ENCODE peak calls at places on chromosomes 3 and 15, in eight cellular contexts. F is IMR-90, A is ovary, X is endothelial cell of umbilical vein, W is adrenal gland, G is body of pancreas, J is transverse colon, Q is esophagus squamous epithelium. Z is an unnamed sample.
A peak's percentile ranks its signal among the peaks of the same experiment; 100 is the strongest.

GRCh38 chr3:96833301-96833700 is 18.9 kb downstream of the EPHA6 start:
- DNase-seq in J (no peak), F (no peak), Q (no peak), A (no peak), G (no peak), W (no peak), X (no peak), Z (no peak)

GRCh38 chr15:53978248-53978906 is at the start of gene UNC13C:
- DNase-seq in G (peak; percentile 18), X (no peak), W (peak; percentile 7), Q (no peak), J (peak; percentile 7), F (no peak), A (no peak), Z (peak; percentile 39)

GRCh38 chr3:86976206-86976605 is 14.7 kb downstream of the VGLL3 start:
- DNase-seq in A (no peak), Q (no peak), W (no peak), X (no peak), J (no peak), F (no peak), G (no peak), Z (no peak)

GRCh38 chr3:188174309-188175044 is 20.5 kb downstream of the LPP start:
- DNase-seq in F (no peak), Q (no peak), W (no peak), J (no peak), G (no peak), X (no peak), A (no peak), Z (no peak)

GRCh38 chr3:121995190-121996137 is 26.6 kb downstream of the ILDR1 start:
- DNase-seq in G (peak; percentile 86), W (peak; percentile 46), X (peak; percentile 74), F (peak; percentile 75), A (no peak), J (peak; percentile 78), Q (peak; percentile 10), Z (peak; percentile 37)

GRCh38 chr15:96362759-96363678 is 32.5 kb downstream of the NR2F2 start:
- DNase-seq in Q (no peak), W (no peak), A (no peak), G (no peak), X (no peak), F (no peak), J (no peak), Z (no peak)

GRCh38 chr3:99644741-99645140 is 6.3 kb downstream of the COL8A1 start:
- DNase-seq in Q (no peak), J (no peak), X (no peak), A (no peak), W (no peak), G (no peak), F (no peak), Z (no peak)

GRCh38 chr3:13419356-13420050 is 619 bp downstream of the NUP210 start:
- DNase-seq in Q (no peak), A (no peak), F (no peak), J (peak; percentile 41), X (no peak), G (peak; percentile 60), W (peak; percentile 43), Z (no peak)

GRCh38 chr3:158743664-158744566 is 11.7 kb upstream of the RARRES1 start:
- DNase-seq in X (no peak), G (no peak), Q (no peak), F (no peak), W (no peak), J (peak; percentile 42), A (no peak), Z (no peak)

GRCh38 chr3:45095916-45096526 is 50.2 kb downstream of the CDCP1 start:
- DNase-seq in F (no peak), W (peak; percentile 17), J (no peak), X (no peak), Q (no peak), G (peak; percentile 37), A (no peak), Z (no peak)

GRCh38 chr3:33858131-33858530 is 59.7 kb downstream of the PDCD6IP start:
- DNase-seq in J (no peak), G (no peak), A (no peak), Q (no peak), W (no peak), X (no peak), F (no peak), Z (no peak)

GRCh38 chr15:66846811-66847210 is 144.8 kb downstream of the SMAD6 start:
- DNase-seq in A (no peak), G (no peak), Q (no peak), J (no peak), W (no peak), F (no peak), X (no peak), Z (no peak)

GRCh38 chr15:95470997-95471692 is 859.4 kb upstream of the NR2F2 start:
- DNase-seq in Q (no peak), W (peak; percentile 36), G (peak; percentile 21), J (no peak), A (peak; percentile 67), X (peak; percentile 74), F (peak; percentile 6), Z (no peak)

GRCh38 chr3:161423911-161424522 is 52.7 kb upstream of the SPTSSB start:
- DNase-seq in Q (no peak), W (no peak), F (peak; percentile 42), J (no peak), G (no peak), A (no peak), X (peak; percentile 44), Z (no peak)

GRCh38 chr3:96814581-96815567 is at the start of gene EPHA6:
- DNase-seq in W (no peak), J (no peak), F (no peak), Q (no peak), A (peak; percentile 24), X (no peak), G (peak; percentile 12), Z (no peak)

GRCh38 chr3:31971607-31972006 is 9.5 kb downstream of the OSBPL10 start:
- DNase-seq in A (no peak), G (no peak), J (no peak), W (no peak), Q (no peak), F (no peak), X (no peak), Z (no peak)

GRCh38 chr3:31973081-31973480 is 8.0 kb downstream of the OSBPL10 start:
- DNase-seq in J (no peak), X (no peak), W (no peak), Q (no peak), A (no peak), G (no peak), F (no peak), Z (no peak)

GRCh38 chr3:31976302-31976701 is 4.8 kb downstream of the OSBPL10 start:
- DNase-seq in Q (no peak), A (no peak), W (no peak), X (no peak), G (no peak), J (no peak), F (no peak), Z (no peak)

GRCh38 chr3:31974454-31974853 is 6.6 kb downstream of the OSBPL10 start:
- DNase-seq in X (no peak), W (no peak), A (no peak), Q (no peak), G (no peak), F (peak; percentile 96), J (no peak), Z (no peak)

GRCh38 chr3:31973837-31974236 is 7.2 kb downstream of the OSBPL10 start:
- DNase-seq in F (no peak), G (no peak), J (no peak), W (no peak), A (no peak), X (no peak), Q (no peak), Z (no peak)
- TF ChIP-seq CTCF in F (no peak), G (no peak), J (no peak), W (no peak), A (no peak), X (no peak), Q (no peak), Z (no peak)

DNA sequence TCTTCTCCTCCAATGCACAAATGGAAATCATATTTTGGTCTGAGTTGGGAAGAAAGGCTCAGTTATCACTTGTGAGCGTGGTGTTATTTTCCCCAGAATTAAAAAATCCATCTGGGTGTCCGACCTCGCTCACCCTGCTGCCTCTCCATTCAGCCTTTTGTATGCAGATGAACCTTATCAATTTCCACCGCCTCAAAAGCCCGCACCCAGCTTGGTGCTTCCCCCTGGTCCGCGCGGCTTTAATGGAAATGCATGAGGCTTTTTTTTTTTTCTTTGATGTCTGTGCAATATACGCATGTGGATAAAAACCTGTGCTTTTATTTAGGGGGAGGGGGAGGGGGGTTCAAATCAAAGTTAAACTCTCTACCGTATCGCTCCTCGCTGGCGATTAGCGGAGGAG is 121.8 kb upstream of the SOX14 start:
- DNase-seq in W (no peak), J (no peak), A (no peak), X (no peak), Q (no peak), F (no peak), G (no peak), Z (no peak)
- H3K4me3 ChIP-seq in W (no peak overlapping the region), J (no peak overlapping the region), A (no peak overlapping the region), X (no peak overlapping the region), Q (no peak overlapping the region), F (no peak overlapping the region), G (no peak overlapping the region), Z (no peak overlapping the region)

DNA sequence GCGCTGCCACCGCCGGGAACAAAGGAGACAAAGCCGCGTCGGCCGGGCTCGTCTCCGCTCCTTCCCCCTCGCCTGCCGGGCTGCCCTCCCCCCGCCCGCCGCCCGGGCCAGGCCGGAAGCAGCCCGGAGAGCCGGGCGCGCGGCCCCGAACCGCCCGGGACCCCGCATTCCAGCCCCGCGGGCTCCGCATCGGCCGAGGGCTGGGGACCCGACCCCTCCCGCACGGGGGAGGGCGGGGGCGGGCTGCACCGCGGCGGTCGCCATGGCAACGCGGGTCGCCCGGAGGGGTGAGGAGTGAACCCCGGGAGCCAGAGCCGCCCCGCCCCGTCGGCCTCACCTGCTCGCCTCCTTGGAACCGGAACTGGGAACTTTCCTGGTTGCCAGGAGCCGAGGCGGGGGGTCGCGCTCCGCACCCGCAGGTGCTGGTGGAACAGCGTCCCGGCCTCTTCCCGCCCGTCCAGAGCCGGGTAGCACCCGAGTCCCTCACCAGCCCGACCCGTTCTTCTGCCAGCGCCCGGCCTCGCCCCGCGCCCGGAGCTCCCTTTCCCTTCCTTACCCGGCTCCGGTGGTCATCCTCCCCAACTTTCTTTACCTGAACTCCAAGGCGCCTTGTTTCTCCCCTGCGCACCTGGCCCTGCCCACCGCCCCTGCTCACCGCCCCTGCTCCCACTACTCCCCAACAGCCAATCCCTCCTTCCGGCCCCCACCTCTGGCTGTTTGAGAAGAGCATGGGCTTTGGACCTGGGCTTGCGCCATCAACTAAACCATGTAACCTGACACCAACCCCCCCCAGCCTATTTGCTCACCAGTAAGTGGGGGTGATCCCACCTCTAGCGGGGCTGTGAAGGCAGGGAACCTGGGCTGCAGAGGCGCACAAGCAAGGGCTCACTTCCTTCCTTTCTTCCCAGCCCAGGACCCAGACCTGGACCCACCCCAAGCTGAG is at the start of gene PLXNB1:
- DNase-seq in A (peak; percentile 87), F (peak; percentile 71), J (peak; percentile 84), X (peak; percentile 28), Q (peak; percentile 24), G (peak; percentile 92), W (peak; percentile 56), Z (peak; percentile 49)
- TF ChIP-seq POLR2A in A (peak; percentile 43), F (no peak), J (peak; percentile 61), X (no peak), Q (peak; percentile 60), G (peak; percentile 77), W (no peak), Z (no peak)

DNA sequence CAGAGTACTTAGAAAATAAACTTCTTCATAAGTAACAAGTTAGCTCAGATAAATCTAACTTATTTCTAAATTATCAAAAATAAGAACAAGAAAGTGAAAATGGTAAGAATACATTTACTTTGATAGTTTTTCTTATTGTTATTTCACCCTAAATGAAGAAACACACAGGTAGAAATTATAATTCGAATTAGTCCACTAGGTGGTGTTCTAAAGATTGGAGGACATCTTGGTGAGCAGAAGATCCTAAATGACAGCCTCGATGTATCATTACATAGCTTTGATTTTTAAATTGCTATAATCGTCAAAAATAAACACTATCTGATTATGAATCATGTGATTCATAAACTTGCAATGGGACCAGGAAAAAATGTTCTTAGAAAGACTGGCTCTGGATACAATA is 280.8 kb upstream of the UBE2E2 start:
- DNase-seq in W (no peak), A (no peak), J (no peak), X (peak; percentile 6), G (no peak), Q (no peak), F (peak; percentile 9), Z (no peak)
- TF ChIP-seq CTCF in W (no peak), A (no peak), J (peak; percentile 20), X (no peak), G (no peak), Q (no peak), F (peak; percentile 11), Z (no peak)

Z was measured in gastrocnemius medialis.